ENCODE peak calls at places on chromosomes 7 and 10, in nine cellular contexts. R, I, T, K, P, O, B, Y and V are unnamed samples.

GRCh38 chr7:48139461-48139860 is 31.8 kb upstream of the ABCA13 start:
- DNase-seq in R (peak; percentile 17), I (peak; percentile 28), T (no peak), K (no peak), P (no peak), O (no peak), B (no peak), Y (no peak), V (no peak)

GRCh38 chr7:113810108-113810748 is 108.6 kb downstream of the PPP1R3A start:
- DNase-seq in R (no peak), I (no peak), T (no peak), K (no peak), P (no peak), O (no peak), B (no peak), Y (no peak), V (no peak)

GRCh38 chr10:74738543-74738942 is 87.9 kb upstream of the KAT6B start:
- DNase-seq in R (no peak), I (no peak), T (no peak), K (no peak), P (no peak), O (no peak), B (no peak), Y (no peak), V (no peak)

GRCh38 chr10:23280420-23281043 is 64.1 kb downstream of the C10orf67 start:
- DNase-seq in R (no peak), I (no peak), T (no peak), K (no peak), P (no peak), O (no peak), B (no peak), Y (no peak), V (no peak)

GRCh38 chr10:97499561-97500296 is 1.0 kb downstream of the UBTD1 start:
- DNase-seq in R (no peak), I (peak; percentile 55), T (peak; percentile 60), K (peak; percentile 82), P (no peak), O (peak; percentile 84), B (no peak), Y (peak; percentile 59), V (no peak)

GRCh38 chr10:78944658-78945333 is 124.0 kb upstream of the ZMIZ1 start:
- DNase-seq in R (no peak), I (peak; percentile 98), T (no peak), K (peak; percentile 74), P (peak; percentile 87), O (no peak), B (no peak), Y (no peak), V (no peak)

GRCh38 chr10:132350391-132350790 is 18.4 kb downstream of the LRRC27 start:
- DNase-seq in R (no peak), I (no peak), T (no peak), K (peak; percentile 2), P (no peak), O (peak; percentile 61), B (no peak), Y (no peak), V (no peak)

GRCh38 chr10:128130051-128130450 is 3.8 kb upstream of the MKI67 start:
- DNase-seq in R (no peak), I (peak; percentile 51), T (no peak), K (no peak), P (no peak), O (no peak), B (no peak), Y (no peak), V (no peak)

GRCh38 chr7:6015917-6016652 is 7.0 kb downstream of the AIMP2 start:
- DNase-seq in R (no peak), I (peak; percentile 95), T (no peak), K (peak; percentile 70), P (peak; percentile 93), O (no peak), B (no peak), Y (peak; percentile 51), V (no peak)

GRCh38 chr10:133258066-133258817 is 18.4 kb downstream of the ADAM8 start:
- DNase-seq in R (no peak), I (no peak), T (no peak), K (no peak), P (no peak), O (peak; percentile 90), B (no peak), Y (peak; percentile 68), V (no peak)

GRCh38 chr7:98963305-98963704 is 85.0 kb downstream of the TRRAP start:
- DNase-seq in R (no peak), I (no peak), T (no peak), K (no peak), P (no peak), O (no peak), B (no peak), Y (no peak), V (no peak)

GRCh38 chr10:74738985-74739567 is 87.3 kb upstream of the KAT6B start:
- DNase-seq in R (peak; percentile 97), I (peak; percentile 16), T (no peak), K (no peak), P (no peak), O (no peak), B (peak; percentile 68), Y (no peak), V (peak; percentile 29)

GRCh38 chr10:17453377-17454091 is 861 bp downstream of the ST8SIA6 start:
- DNase-seq in R (no peak), I (no peak), T (peak; percentile 75), K (peak; percentile 31), P (no peak), O (peak; percentile 82), B (peak; percentile 53), Y (peak; percentile 29), V (peak; percentile 53)

GRCh38 chr7:90629306-90629918 is 33.3 kb downstream of the CDK14 start:
- DNase-seq in R (peak; percentile 37), I (peak; percentile 63), T (no peak), K (no peak), P (no peak), O (no peak), B (peak; percentile 50), Y (no peak), V (no peak)

GRCh38 chr7:132877578-132877977 is 204.3 kb downstream of the CHCHD3 start:
- DNase-seq in R (no peak), I (no peak), T (no peak), K (no peak), P (no peak), O (no peak), B (no peak), Y (no peak), V (no peak)

GRCh38 chr10:90777614-90778013 is 80.2 kb downstream of the HTR7 start:
- DNase-seq in R (no peak), I (no peak), T (no peak), K (no peak), P (no peak), O (no peak), B (no peak), Y (no peak), V (no peak)

GRCh38 chr10:90775351-90776028 is 82.3 kb downstream of the HTR7 start:
- DNase-seq in R (peak; percentile 56), I (no peak), T (no peak), K (peak; percentile 31), P (no peak), O (no peak), B (no peak), Y (no peak), V (no peak)

GRCh38 chr10:90780488-90780887 is 77.4 kb downstream of the HTR7 start:
- DNase-seq in R (no peak), I (no peak), T (no peak), K (no peak), P (no peak), O (no peak), B (no peak), Y (no peak), V (no peak)

DNA sequence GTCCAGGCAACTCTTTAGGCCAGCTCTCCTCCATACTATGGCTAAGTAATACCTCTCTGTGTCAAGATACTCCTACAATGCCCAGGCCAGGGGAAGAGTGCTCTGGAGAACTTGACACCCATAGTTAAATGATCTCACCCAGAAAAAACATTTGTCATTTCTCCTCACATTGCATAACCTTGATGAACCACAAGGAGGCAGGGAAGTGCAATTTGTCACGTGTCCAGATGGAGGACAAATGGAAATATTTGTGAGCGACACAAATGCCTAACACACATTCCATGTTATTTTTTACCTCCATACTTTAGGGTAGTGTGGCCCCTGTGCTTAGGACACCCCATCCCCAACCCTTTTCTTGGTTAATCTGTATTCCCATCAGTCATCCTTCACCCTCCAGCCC is 78.3 kb downstream of the HTR7 start:
- DNase-seq in R (no peak), I (peak; percentile 6), T (no peak), K (no peak), P (no peak), O (no peak), B (no peak), Y (no peak), V (no peak)
- TF ChIP-seq CTCF in R (peak; percentile 50), I (peak; percentile 21), T (peak; percentile 14), K (no peak), P (peak; percentile 14), O (no peak), B (no peak), Y (no peak), V (no peak)

GRCh38 chr7:154833839-154834238 is 169.1 kb downstream of the PAXIP1 start:
- DNase-seq in R (no peak), I (no peak), T (no peak), K (no peak), P (no peak), O (no peak), B (no peak), Y (no peak), V (no peak)

GRCh38 chr7:154837087-154837486 is 165.8 kb downstream of the PAXIP1 start:
- DNase-seq in R (no peak), I (no peak), T (no peak), K (no peak), P (no peak), O (no peak), B (no peak), Y (no peak), V (no peak)

GRCh38 chr7:154840086-154840485 is 162.8 kb downstream of the PAXIP1 start:
- DNase-seq in R (no peak), I (no peak), T (no peak), K (no peak), P (no peak), O (no peak), B (no peak), Y (no peak), V (no peak)

GRCh38 chr7:154835924-154836529 is 166.9 kb downstream of the PAXIP1 start:
- DNase-seq in R (no peak), I (no peak), T (no peak), K (no peak), P (no peak), O (no peak), B (no peak), Y (no peak), V (no peak)

GRCh38 chr7:154837622-154838021 is 165.3 kb downstream of the PAXIP1 start:
- DNase-seq in R (no peak), I (no peak), T (no peak), K (no peak), P (no peak), O (no peak), B (peak; percentile 27), Y (no peak), V (no peak)
- TF ChIP-seq CTCF in R (no peak), I (no peak), T (no peak), K (no peak), P (no peak), O (no peak), B (no peak), Y (no peak), V (no peak)

GRCh38 chr10:72328045-72328828 is 26.5 kb downstream of the DNAJB12 start:
- DNase-seq in R (no peak), I (peak; percentile 57), T (peak; percentile 70), K (peak; percentile 72), P (no peak), O (no peak), B (peak; percentile 52), Y (peak; percentile 80), V (no peak)
- TF ChIP-seq CTCF in R (peak; percentile 46), I (peak; percentile 79), T (peak; percentile 52), K (peak; percentile 59), P (peak; percentile 77), O (no peak), B (peak; percentile 46), Y (peak; percentile 32), V (no peak)

GRCh38 chr7:39609462-39610149 is 13.8 kb upstream of the RALA start:
- DNase-seq in R (no peak), I (no peak), T (peak; percentile 60), K (no peak), P (no peak), O (peak; percentile 80), B (peak; percentile 58), Y (no peak), V (no peak)
- TF ChIP-seq CTCF in R (no peak), I (no peak), T (peak; percentile 24), K (no peak), P (no peak), O (no peak), B (no peak), Y (no peak), V (no peak)